ENCODE peak calls at places on chromosomes 6 and 20, in ten cellular contexts. Z is progenitor cell of endocrine pancreas; W is cardiac muscle cell; A is nephron progenitor cell; V is WTC11; R is astrocyte of the cerebellum; M is pancreas; G is cardiac fibroblast; F is CD4-positive, alpha-beta T cell; S is endothelial cell of umbilical vein. J is an unnamed sample.
A peak's percentile ranks its signal among the peaks of the same experiment; 100 is the strongest.

GRCh38 chr6:5053038-5053437 is 32.1 kb upstream of the PPP1R3G start:
- DNase-seq in S (peak; percentile 71), V (no peak), A (no peak), F (no peak), R (no peak), W (no peak), Z (no peak), G (peak; percentile 19), M (no peak), J (no peak)

GRCh38 chr6:87350516-87350915 is 5.9 kb downstream of the C6orf163 start:
- DNase-seq in A (no peak), V (no peak), R (no peak), G (peak; percentile 44), M (no peak), W (no peak), S (no peak), Z (no peak), F (no peak), J (no peak)

GRCh38 chr20:57620274-57620990 is at the start of gene ZBP1:
- DNase-seq in M (no peak), S (no peak), W (no peak), G (no peak), A (no peak), Z (no peak), V (no peak), R (no peak), F (peak; percentile 43), J (no peak)

GRCh38 chr6:158438201-158438600 is 121.7 kb upstream of the TMEM181 start:
- DNase-seq in V (no peak), W (no peak), A (no peak), R (no peak), S (no peak), M (no peak), Z (no peak), F (no peak), G (no peak), J (no peak)

GRCh38 chr6:34924831-34925613 is 36.0 kb downstream of the ANKS1A start:
- DNase-seq in R (no peak), M (no peak), W (no peak), G (no peak), F (no peak), Z (no peak), A (no peak), S (no peak), V (no peak), J (no peak)

GRCh38 chr20:35472209-35472608 is 16.8 kb downstream of the CEP250 start:
- DNase-seq in Z (no peak), F (no peak), G (no peak), M (no peak), R (no peak), W (no peak), V (no peak), S (no peak), A (no peak), J (no peak)

GRCh38 chr20:51586005-51586440 is 43.5 kb upstream of the NFATC2 start:
- DNase-seq in W (no peak), F (no peak), M (no peak), S (no peak), V (no peak), G (peak; percentile 88), Z (no peak), A (no peak), R (peak; percentile 51), J (no peak)

GRCh38 chr6:42929928-42930360 is 664 bp downstream of the CNPY3 start:
- DNase-seq in R (peak; percentile 12), F (peak; percentile 41), V (no peak), W (peak; percentile 68), S (peak; percentile 72), G (peak; percentile 77), M (no peak), Z (no peak), A (no peak), J (no peak)

GRCh38 chr6:570812-571211 is 86.1 kb downstream of the HUS1B start:
- DNase-seq in S (no peak), R (no peak), W (no peak), M (no peak), G (no peak), F (no peak), V (no peak), Z (no peak), A (no peak), J (no peak)

GRCh38 chr20:41031243-41031619 is 2.6 kb downstream of the TOP1 start:
- DNase-seq in V (no peak), S (no peak), R (no peak), W (no peak), A (no peak), M (no peak), F (no peak), Z (no peak), G (no peak), J (no peak)

GRCh38 chr20:58850693-58851174 is at the start of gene GNAS-AS1:
- DNase-seq in G (peak; percentile 86), Z (peak; percentile 86), M (peak; percentile 91), V (peak; percentile 95), W (peak; percentile 86), R (peak; percentile 64), S (no peak), F (peak; percentile 75), A (peak; percentile 91), J (peak; percentile 81)

GRCh38 chr6:63759605-63760004 is 124.0 kb downstream of the PHF3 start:
- DNase-seq in A (no peak), F (no peak), R (no peak), S (no peak), Z (no peak), M (no peak), W (no peak), V (no peak), G (no peak), J (no peak)
- TF ChIP-seq CTCF in A (no peak), F (no peak), R (peak; percentile 7), S (no peak), Z (no peak), M (no peak), W (no peak), V (no peak), G (no peak), J (no peak)

DNA sequence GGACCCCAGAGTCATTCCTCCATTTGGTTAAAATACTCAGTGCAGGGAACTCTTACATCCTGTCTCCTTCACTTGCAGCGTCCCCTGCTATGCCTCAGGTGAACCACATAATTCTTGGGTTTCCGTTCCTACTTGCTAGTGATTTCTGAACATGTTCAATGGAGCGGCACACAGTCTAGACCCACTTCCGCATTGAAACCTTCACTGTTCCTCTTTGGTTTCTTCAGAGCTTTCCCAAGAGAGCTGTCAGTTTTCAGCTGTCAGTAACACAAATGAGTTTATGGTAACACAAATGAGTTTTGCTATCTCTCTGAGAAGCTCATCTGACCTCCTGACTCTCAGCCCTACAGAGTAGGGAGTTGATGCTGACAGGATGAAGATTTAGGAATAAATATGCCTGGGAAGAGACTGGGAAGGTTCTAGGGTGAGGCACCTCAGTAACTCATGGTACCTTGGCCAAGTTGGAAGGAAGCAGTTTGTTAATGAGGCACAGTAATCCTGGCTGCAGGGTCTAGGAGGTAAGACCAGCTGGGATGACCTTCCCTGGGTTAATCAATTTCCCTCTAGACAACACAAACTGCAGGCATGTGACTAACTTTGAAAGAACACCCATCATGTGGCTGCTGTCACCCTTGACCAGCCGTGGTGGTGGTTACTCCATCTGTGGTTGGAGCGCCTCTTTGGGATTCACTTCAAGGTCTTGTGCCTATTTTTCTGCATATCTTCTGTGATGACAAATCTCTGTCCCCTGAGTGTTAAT is 5.4 kb downstream of the SYS1 start:
- DNase-seq in Z (no peak), M (no peak), V (no peak), F (peak; percentile 20), W (no peak), A (no peak), S (no peak), R (no peak), G (no peak), J (no peak)
- TF ChIP-seq CTCF in Z (no peak), M (no peak), V (no peak), F (no peak), W (no peak), A (no peak), S (no peak), R (no peak), G (no peak), J (no peak)

GRCh38 chr6:33787336-33787953 is 1.5 kb downstream of the LEMD2 start:
- DNase-seq in R (no peak), F (no peak), Z (no peak), G (peak; percentile 53), W (no peak), V (no peak), M (no peak), A (no peak), S (peak; percentile 64), J (no peak)
- TF ChIP-seq CTCF in R (no peak), F (no peak), Z (no peak), G (no peak), W (no peak), V (no peak), M (no peak), A (no peak), S (no peak), J (no peak)

GRCh38 chr6:166595949-166596348 is 9.5 kb upstream of the RAMACL start:
- DNase-seq in W (no peak), S (no peak), M (no peak), R (no peak), G (peak; percentile 25), F (no peak), A (no peak), V (no peak), Z (no peak), J (no peak)

GRCh38 chr6:166596741-166597507 is 10.4 kb upstream of the RAMACL start:
- DNase-seq in W (no peak), F (no peak), R (no peak), Z (no peak), A (no peak), G (no peak), M (no peak), V (no peak), S (no peak), J (no peak)

GRCh38 chr6:166598441-166599138 is 12.1 kb upstream of the RAMACL start:
- DNase-seq in R (peak; percentile 81), G (peak; percentile 96), M (no peak), V (no peak), Z (no peak), S (peak; percentile 98), W (no peak), A (no peak), F (no peak), J (no peak)

GRCh38 chr6:166599158-166599557 is 12.7 kb upstream of the RAMACL start:
- DNase-seq in W (no peak), R (no peak), S (peak; percentile 68), Z (no peak), V (no peak), A (no peak), G (no peak), M (no peak), F (no peak), J (no peak)

DNA sequence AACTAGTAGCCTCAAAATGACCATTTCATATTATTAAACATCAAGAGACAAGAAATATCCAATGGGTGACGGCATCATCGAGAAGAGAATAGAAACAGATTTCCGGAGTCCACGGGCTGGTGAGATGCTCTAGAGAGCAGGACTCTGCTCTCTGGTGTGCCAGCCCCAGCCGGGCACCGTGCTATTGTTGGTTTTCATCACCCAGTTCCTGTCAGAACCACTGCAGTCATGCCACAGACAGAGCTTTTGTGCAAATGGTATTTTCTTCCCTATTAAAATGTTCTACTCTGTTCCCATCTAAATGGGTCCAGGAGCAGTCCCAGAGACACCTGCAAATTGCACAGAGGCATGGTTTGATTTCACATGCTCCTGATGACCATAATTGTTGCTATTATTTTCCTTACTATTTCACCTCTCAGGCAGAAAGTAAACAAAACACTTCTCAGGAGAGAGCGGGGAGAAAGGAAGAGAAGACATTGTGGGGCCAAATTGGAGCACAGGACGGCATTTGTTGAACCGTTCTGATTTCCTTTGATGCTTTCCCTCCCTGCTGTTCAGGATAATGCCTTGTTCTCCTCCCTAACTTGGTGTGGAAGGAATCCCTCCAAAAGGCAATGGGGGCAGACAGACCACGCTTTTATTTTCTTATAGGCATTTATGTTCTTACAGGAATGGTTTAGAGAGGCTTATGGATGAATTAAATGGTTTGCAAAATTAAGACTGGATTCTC is 11.4 kb upstream of the RAMACL start:
- DNase-seq in Z (no peak), R (no peak), A (no peak), G (no peak), M (no peak), W (no peak), V (no peak), F (no peak), S (no peak), J (no peak)
- TF ChIP-seq CTCF in Z (no peak), R (no peak), A (no peak), G (no peak), M (no peak), W (no peak), V (no peak), F (no peak), S (no peak), J (no peak)